ENCODE peak calls at places on chromosomes 1 and 21, in six cellular contexts. F is PC-9, Y is A549, W is hepatocyte, H is K562, X is mammary epithelial cell. Z is an unnamed sample.

GRCh38 chr1:100469578-100469977 is 68.4 kb upstream of the GPR88 start:
- DNase-seq in Y (no peak), H (no peak), X (no peak), W (no peak), F (no peak), Z (no peak)

GRCh38 chr1:55589656-55590297 is 374.6 kb upstream of the USP24 start:
- DNase-seq in Y (no peak), H (no peak), F (no peak), W (no peak), X (peak), Z (no peak)

GRCh38 chr1:34250342-34250741 is 73.6 kb downstream of the C1orf94 start:
- DNase-seq in H (no peak), X (no peak), F (no peak), W (no peak), Y (no peak), Z (no peak)

GRCh38 chr1:233442392-233442791 is 114.9 kb downstream of the MAP3K21 start:
- DNase-seq in X (no peak), Y (no peak), H (no peak), W (no peak), F (no peak), Z (no peak)

GRCh38 chr1:64403331-64403730 is 66.6 kb upstream of the CACHD1 start:
- DNase-seq in F (no peak), H (no peak), X (no peak), W (no peak), Y (no peak), Z (no peak)

GRCh38 chr1:71656902-71657301 is 576.1 kb upstream of the ZRANB2 start:
- DNase-seq in X (no peak), F (no peak), W (no peak), Y (no peak), H (no peak), Z (no peak)

GRCh38 chr1:162631546-162632233 is 574 bp upstream of the DDR2 start:
- DNase-seq in H (peak), X (no peak), Y (no peak), F (no peak), W (peak), Z (no peak)

GRCh38 chr1:111202707-111203623 is 2.5 kb upstream of the DENND2D start:
- DNase-seq in H (no peak), Y (no peak), W (no peak), X (no peak), F (peak), Z (no peak)

GRCh38 chr1:34923490-34923889 is 6.0 kb downstream of the DLGAP3 start:
- DNase-seq in H (no peak), F (no peak), Y (no peak), X (no peak), W (no peak), Z (no peak)

GRCh38 chr21:33362044-33362555 is 37.3 kb downstream of the IFNAR1 start:
- DNase-seq in F (no peak), H (no peak), X (no peak), Y (no peak), W (peak), Z (no peak)

GRCh38 chr21:38095220-38095619 is 161.6 kb upstream of the KCNJ15 start:
- DNase-seq in F (no peak), H (no peak), W (no peak), Y (no peak), X (no peak), Z (no peak)

GRCh38 chr21:30984897-30985296 is 53.4 kb downstream of the KRTAP19-8 start:
- DNase-seq in Y (no peak), F (no peak), X (no peak), W (no peak), H (no peak), Z (no peak)

GRCh38 chr1:15289251-15289651 is 42.2 kb downstream of the FHAD1 start:
- DNase-seq in Y (no peak), F (no peak), X (no peak), H (no peak), W (no peak), Z (no peak)

GRCh38 chr1:109243860-109244552 is 5.3 kb upstream of the CELSR2 start:
- DNase-seq in X (no peak), Y (no peak), F (no peak), H (no peak), W (no peak), Z (no peak)

GRCh38 chr21:42455196-42455595 is 40.8 kb downstream of the RSPH1 start:
- DNase-seq in F (no peak), W (no peak), Y (no peak), H (no peak), X (peak), Z (no peak)

GRCh38 chr1:155466617-155466972 is 96.0 kb downstream of the ASH1L start:
- DNase-seq in W (no peak), Y (no peak), F (no peak), X (no peak), H (no peak), Z (no peak)

GRCh38 chr21:34592120-34592561 is 22.8 kb downstream of the RCAN1 start:
- DNase-seq in Y (no peak), X (no peak), F (no peak), W (peak), H (peak), Z (no peak)

GRCh38 chr1:12654657-12655056 is 10.8 kb downstream of the AADACL4 start:
- DNase-seq in H (no peak), Y (no peak), F (no peak), W (peak), X (no peak), Z (no peak)

GRCh38 chr1:159090566-159091546 is 14.3 kb upstream of the AIM2 start:
- DNase-seq in W (no peak), X (peak), F (no peak), Y (no peak), H (no peak), Z (no peak)

GRCh38 chr1:66729130-66729922 is 22.9 kb upstream of the DYNLT5 start:
- DNase-seq in H (no peak), Y (no peak), X (peak), W (no peak), F (no peak), Z (peak)
- H3K4me2 ChIP-seq in H (no peak), Y (no peak), X (no peak), W (no peak), F (no peak), Z (peak)

GRCh38 chr1:31658721-31659120 is 14.0 kb upstream of the PEF1 start:
- DNase-seq in Y (no peak), H (no peak), F (no peak), X (no peak), W (no peak), Z (no peak)
- H3K4me2 ChIP-seq in Y (no peak), H (no peak), F (no peak), X (no peak), W (no peak), Z (no peak)

GRCh38 chr1:9538669-9539164 is 548 bp upstream of the SLC25A33 start:
- DNase-seq in Y (no peak), H (no peak), X (no peak), F (no peak), W (no peak), Z (no peak)

GRCh38 chr1:9539165-9539828 is at the start of gene SLC25A33:
- DNase-seq in X (peak), W (peak), F (peak), Y (peak), H (peak), Z (peak)

GRCh38 chr1:9539829-9540550 is 725 bp downstream of the SLC25A33 start:
- DNase-seq in W (peak), X (peak), F (no peak), H (peak), Y (peak), Z (no peak)

GRCh38 chr1:9536301-9536700 is 3.0 kb upstream of the SLC25A33 start:
- DNase-seq in Y (no peak), W (no peak), F (no peak), H (no peak), X (no peak), Z (no peak)

DNA sequence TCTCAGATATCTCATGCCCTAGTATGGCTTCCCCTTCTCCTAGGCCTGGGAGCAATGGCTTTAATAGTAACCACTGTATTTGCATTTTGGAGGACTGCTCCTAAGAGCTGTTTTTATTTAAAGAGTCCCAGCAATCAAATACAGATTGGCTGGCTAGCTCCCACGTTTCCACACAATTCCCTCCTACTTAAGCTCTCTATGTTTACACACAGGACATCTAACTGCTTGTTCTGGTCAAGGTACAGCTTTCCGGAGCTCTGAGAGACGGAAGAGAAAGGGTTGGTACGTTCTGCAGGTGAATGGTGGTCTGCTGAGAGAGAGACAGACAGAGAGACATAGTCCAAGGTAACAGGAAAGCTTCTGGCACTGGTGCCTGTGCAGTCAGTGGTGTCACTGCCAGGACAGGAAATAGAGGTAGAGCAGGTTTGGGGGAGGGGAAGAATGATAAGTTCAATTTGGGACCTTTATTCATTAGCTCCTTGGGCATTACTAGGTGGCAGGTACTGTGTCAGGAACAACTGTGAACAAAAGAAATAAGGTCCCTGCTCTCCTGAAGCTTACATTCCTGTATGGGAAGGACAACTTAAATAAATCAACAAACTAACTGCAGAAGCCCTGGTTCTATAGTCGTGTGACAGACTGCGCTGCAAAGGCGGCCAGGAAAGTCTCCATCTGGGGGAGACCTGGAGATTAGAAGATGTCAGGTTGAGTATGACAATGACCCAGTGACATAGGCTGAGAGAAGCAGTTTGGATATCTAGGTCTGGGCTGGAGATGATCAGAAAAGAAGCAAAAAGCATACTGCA is 1.2 kb upstream of the SLC25A33 start:
- DNase-seq in Y (no peak), W (peak), H (no peak), X (no peak), F (no peak), Z (no peak)
- H3K4me2 ChIP-seq in Y (no peak), W (peak), H (peak), X (no peak), F (peak), Z (no peak)

GRCh38 chr1:203675596-203676347 is 49.1 kb downstream of the ATP2B4 start:
- DNase-seq in F (peak), W (no peak), Y (no peak), H (no peak), X (no peak), Z (no peak)
- H3K4me2 ChIP-seq in F (peak), W (no peak), Y (no peak), H (no peak), X (no peak), Z (no peak)

GRCh38 chr1:192168964-192169363 is 10.7 kb downstream of the RGS18 start:
- DNase-seq in Y (no peak), X (no peak), W (no peak), H (no peak), F (no peak), Z (no peak)

GRCh38 chr1:192170196-192170984 is 12.1 kb downstream of the RGS18 start:
- DNase-seq in W (no peak), X (no peak), Y (no peak), F (no peak), H (no peak), Z (no peak)

GRCh38 chr1:192175971-192176370 is 17.7 kb downstream of the RGS18 start:
- DNase-seq in H (no peak), W (no peak), Y (no peak), F (no peak), X (no peak), Z (no peak)

GRCh38 chr1:192167941-192168685 is 9.9 kb downstream of the RGS18 start:
- DNase-seq in F (no peak), W (no peak), H (no peak), Y (no peak), X (peak), Z (peak)

DNA sequence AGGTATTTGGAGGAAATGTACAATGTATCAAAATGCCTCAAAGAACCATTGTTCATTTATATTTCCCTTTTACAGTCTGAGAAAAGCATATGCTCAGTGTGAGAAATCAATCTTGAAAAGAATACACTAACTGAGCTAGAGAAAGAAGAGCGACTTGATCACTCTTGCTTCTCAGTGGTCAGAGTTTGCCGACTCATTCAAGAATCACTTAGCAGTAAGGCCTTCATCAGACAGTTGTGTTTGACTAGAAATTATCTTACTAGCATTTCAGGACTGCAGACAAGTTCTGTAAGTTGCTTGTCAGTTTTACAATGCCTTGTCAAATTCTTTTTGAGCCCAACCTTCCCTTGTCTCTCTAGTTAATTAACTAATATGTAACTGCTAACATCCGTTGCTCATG is 12.9 kb downstream of the RGS18 start:
- DNase-seq in X (no peak), H (no peak), W (no peak), F (no peak), Y (no peak), Z (no peak)
- H3K4me2 ChIP-seq in X (no peak), H (peak), W (no peak), F (no peak), Y (no peak), Z (no peak)

Z was measured in keratinocyte.